ENCODE peak calls at places on chromosomes 16 and 17, in six cellular contexts. G is H1, Z is HCT116, E is HepG2, W is K562, I is GM12878. Q is an unnamed sample.

GRCh38 chr16:31404353-31405064 is 11.4 kb downstream of the ITGAD start:
- DNase-seq in G (no peak), Z (peak; percentile 67), E (no peak), W (peak; percentile 74), I (no peak), Q (no peak)

GRCh38 chr17:50834786-50835562 is 412 bp upstream of the WFIKKN2 start:
- DNase-seq in G (no peak), Z (no peak), E (no peak), W (no peak), I (no peak), Q (no peak)

GRCh38 chr16:73768786-73769203 is 527.8 kb upstream of the PSMD7 start:
- DNase-seq in G (no peak), Z (no peak), E (no peak), W (no peak), I (no peak), Q (no peak)

GRCh38 chr17:71335212-71335611 is 785.6 kb upstream of the SOX9 start:
- DNase-seq in G (no peak), Z (no peak), E (no peak), W (no peak), I (no peak), Q (no peak)

GRCh38 chr16:3797473-3797872 is 80.1 kb upstream of the TRAP1 start:
- DNase-seq in G (no peak), Z (no peak), E (no peak), W (no peak), I (no peak), Q (no peak)

GRCh38 chr17:80388175-80388574 is 26.8 kb upstream of the ENDOV start:
- DNase-seq in G (no peak), Z (no peak), E (no peak), W (no peak), I (no peak), Q (no peak)

GRCh38 chr17:64087252-64088005 is 42.5 kb downstream of the ERN1 start:
- DNase-seq in G (no peak), Z (no peak), E (no peak), W (no peak), I (no peak), Q (no peak)

GRCh38 chr17:17748179-17748578 is 66.9 kb downstream of the RAI1 start:
- DNase-seq in G (no peak), Z (no peak), E (no peak), W (no peak), I (no peak), Q (no peak)

GRCh38 chr16:964696-965395 is 5.9 kb downstream of the LMF1 start:
- DNase-seq in G (no peak), Z (no peak), E (no peak), W (no peak), I (no peak), Q (no peak)

GRCh38 chr16:23374721-23375120 is 72.6 kb downstream of the SCNN1B start:
- DNase-seq in G (no peak), Z (no peak), E (no peak), W (no peak), I (no peak), Q (peak; percentile 45)

GRCh38 chr17:15261063-15261817 is 3.9 kb downstream of the PMP22 start:
- DNase-seq in G (no peak), Z (no peak), E (peak; percentile 27), W (peak; percentile 15), I (no peak), Q (peak; percentile 64)

GRCh38 chr17:6005939-6006338 is 64.2 kb upstream of the WSCD1 start:
- DNase-seq in G (no peak), Z (no peak), E (no peak), W (no peak), I (no peak), Q (no peak)

GRCh38 chr16:24309222-24309905 is 53.2 kb downstream of the CACNG3 start:
- DNase-seq in G (no peak), Z (peak; percentile 36), E (peak; percentile 50), W (peak; percentile 16), I (no peak), Q (no peak)

GRCh38 chr16:69302301-69302700 is 8.8 kb upstream of the VPS4A start:
- DNase-seq in G (no peak), Z (no peak), E (no peak), W (no peak), I (no peak), Q (no peak)

GRCh38 chr17:76585048-76585648 is 512 bp downstream of the ST6GALNAC2 start:
- DNase-seq in G (no peak), Z (no peak), E (no peak), W (no peak), I (no peak), Q (peak; percentile 35)

GRCh38 chr17:80008383-80008840 is 27.3 kb downstream of the TBC1D16 start:
- DNase-seq in G (peak; percentile 38), Z (peak; percentile 61), E (peak; percentile 78), W (peak; percentile 93), I (no peak), Q (peak; percentile 94)

GRCh38 chr16:13021996-13022395 is 120.6 kb downstream of the SHISA9 start:
- DNase-seq in G (no peak), Z (no peak), E (no peak), W (no peak), I (no peak), Q (no peak)

GRCh38 chr16:85286970-85287814 is 174.9 kb upstream of the CIBAR2 start:
- DNase-seq in G (no peak), Z (no peak), E (no peak), W (peak; percentile 86), I (no peak), Q (no peak)

GRCh38 chr17:12571606-12572005 is 94.1 kb upstream of the MYOCD start:
- DNase-seq in G (no peak), Z (no peak), E (no peak), W (no peak), I (no peak), Q (no peak)

GRCh38 chr16:58488531-58488930 is 11.4 kb upstream of the NDRG4 start:
- DNase-seq in G (no peak), Z (no peak), E (no peak), W (peak; percentile 58), I (no peak), Q (no peak)

GRCh38 chr17:44004761-44005526 is 522 bp downstream of the NAGS start:
- DNase-seq in G (no peak), Z (no peak), E (no peak), W (no peak), I (no peak), Q (peak; percentile 44)

GRCh38 chr16:84107921-84108320 is 8.8 kb downstream of the MBTPS1 start:
- DNase-seq in G (no peak), Z (no peak), E (no peak), W (no peak), I (no peak), Q (no peak)

GRCh38 chr16:8673611-8674412 is 605 bp upstream of the ABAT start:
- DNase-seq in G (no peak), Z (no peak), E (no peak), W (no peak), I (no peak), Q (no peak)

GRCh38 chr17:72444517-72445054 is 323.8 kb downstream of the SOX9 start:
- DNase-seq in G (no peak), Z (no peak), E (no peak), W (no peak), I (no peak), Q (no peak)

GRCh38 chr17:41392278-41392677 is 5.1 kb downstream of the KRT31 start:
- DNase-seq in G (no peak), Z (no peak), E (no peak), W (no peak), I (no peak), Q (no peak)

GRCh38 chr16:425082-425718 is at the start of gene RAB11FIP3:
- DNase-seq in G (peak; percentile 50), Z (peak; percentile 29), E (peak; percentile 53), W (peak; percentile 93), I (peak; percentile 35), Q (peak; percentile 80)

GRCh38 chr17:47732399-47733046 is 513 bp upstream of the TBX21 start:
- DNase-seq in G (no peak), Z (no peak), E (no peak), W (no peak), I (no peak), Q (peak; percentile 7)

GRCh38 chr17:81370304-81370703 is 25.0 kb upstream of the BAHCC1 start:
- DNase-seq in G (no peak), Z (no peak), E (no peak), W (no peak), I (no peak), Q (no peak)

GRCh38 chr16:51531271-51531670 is 380.2 kb upstream of the SALL1 start:
- DNase-seq in G (no peak), Z (no peak), E (no peak), W (no peak), I (no peak), Q (no peak)

GRCh38 chr16:89904606-89905510 is 13.8 kb upstream of the MC1R start:
- DNase-seq in G (no peak), Z (no peak), E (no peak), W (no peak), I (no peak), Q (no peak)

GRCh38 chr16:3456374-3456773 is 12.9 kb downstream of the NAA60 start:
- DNase-seq in G (no peak), Z (no peak), E (no peak), W (no peak), I (no peak), Q (no peak)

GRCh38 chr17:79777844-79778503 is at the start of gene CBX2:
- DNase-seq in G (no peak), Z (peak; percentile 32), E (peak; percentile 43), W (peak; percentile 96), I (no peak), Q (peak; percentile 75)

GRCh38 chr17:53490447-53490968 is 332.2 kb upstream of the KIF2B start:
- DNase-seq in G (no peak), Z (no peak), E (no peak), W (no peak), I (no peak), Q (no peak)

GRCh38 chr17:56909742-56910508 is 3.9 kb downstream of the TRIM25 start:
- DNase-seq in G (no peak), Z (no peak), E (peak; percentile 33), W (peak; percentile 50), I (no peak), Q (no peak)
- TF ChIP-seq CTCF in G (no peak), Z (no peak), E (no peak), W (no peak), I (no peak), Q (no peak)

GRCh38 chr17:61323696-61324539 is 75.7 kb upstream of the TBX2 start:
- DNase-seq in G (no peak), Z (no peak), E (no peak), W (no peak), I (no peak), Q (no peak)
- TF ChIP-seq ATF3 in G (no peak), Z (no peak), E (no peak), W (no peak), I (no peak), Q (no peak)

GRCh38 chr16:2156025-2156848 is 655 bp downstream of the TRAF7 start:
- DNase-seq in G (no peak), Z (no peak), E (peak; percentile 39), W (peak; percentile 30), I (no peak), Q (no peak)
- TF ChIP-seq CTCF in G (no peak), Z (no peak), E (peak; percentile 7), W (no peak), I (no peak), Q (no peak)

DNA sequence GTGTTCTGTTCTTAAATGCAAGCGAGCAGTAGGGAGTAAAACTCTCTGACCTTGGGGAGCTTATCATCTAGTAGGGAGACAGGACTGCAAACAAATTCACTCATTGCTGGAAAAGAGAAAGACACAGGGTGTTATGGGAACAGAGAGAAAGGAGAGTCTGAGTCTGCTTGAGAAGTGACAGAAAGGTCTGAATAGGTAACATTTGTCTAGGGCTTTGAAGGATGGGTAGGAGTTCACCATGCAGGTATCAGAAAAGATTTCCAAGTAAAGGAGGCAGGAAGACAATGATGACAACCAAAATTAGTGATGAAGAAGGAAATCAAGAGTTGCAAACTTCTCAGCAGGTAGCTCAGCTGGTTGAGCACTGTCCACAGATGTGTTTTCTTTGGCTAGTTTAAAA is 93.6 kb upstream of the GPR139 start:
- DNase-seq in G (no peak), Z (no peak), E (no peak), W (no peak), I (no peak), Q (no peak)
- TF ChIP-seq ATF3 in G (no peak), Z (no peak), E (no peak), W (no peak), I (no peak), Q (no peak)